ENCODE peak calls at places on chromosomes 13 and 19, in four cellular contexts. Z, A, I and R are unnamed samples.

GRCh38 chr13:20185657-20186056 is 7.1 kb downstream of the GJB2 start:
- DNase-seq in Z (no peak), A (no peak), I (no peak), R (no peak)

GRCh38 chr19:42268142-42268703 is 829 bp upstream of the CIC start:
- DNase-seq in Z (peak; percentile 98), A (peak; percentile 94), I (peak; percentile 98), R (peak; percentile 98)

GRCh38 chr19:41871573-41872383 is 5.3 kb upstream of the CD79A start:
- DNase-seq in Z (no peak), A (no peak), I (no peak), R (peak; percentile 80)

GRCh38 chr19:47619763-47620162 is 10.8 kb downstream of the BICRA start:
- DNase-seq in Z (peak; percentile 54), A (peak; percentile 35), I (peak; percentile 58), R (no peak)

GRCh38 chr13:23679214-23679613 is 109.0 kb downstream of the TNFRSF19 start:
- DNase-seq in Z (no peak), A (no peak), I (no peak), R (no peak)

GRCh38 chr13:76917096-76917495 is 30.9 kb upstream of the KCTD12 start:
- DNase-seq in Z (no peak), A (no peak), I (no peak), R (no peak)

GRCh38 chr13:110309661-110310524 is 2.8 kb downstream of the COL4A2 start:
- DNase-seq in Z (no peak), A (no peak), I (no peak), R (no peak)

GRCh38 chr13:87459419-87459818 is 211.8 kb upstream of the SLITRK5 start:
- DNase-seq in Z (no peak), A (no peak), I (no peak), R (no peak)

GRCh38 chr19:10712041-10712440 is 5.8 kb upstream of the DNM2 start:
- DNase-seq in Z (peak; percentile 62), A (no peak), I (no peak), R (no peak)

GRCh38 chr19:7756258-7756657 is 6.8 kb upstream of the CLEC4M start:
- DNase-seq in Z (no peak), A (no peak), I (no peak), R (no peak)

GRCh38 chr13:47334173-47334572 is 437.3 kb upstream of the HTR2A start:
- DNase-seq in Z (no peak), A (no peak), I (no peak), R (no peak)

GRCh38 chr13:51501592-51502205 is 48.9 kb upstream of the INTS6 start:
- DNase-seq in Z (no peak), A (no peak), I (no peak), R (no peak)

GRCh38 chr13:113638806-113639205 is 19.2 kb downstream of the ATP4B start:
- DNase-seq in Z (no peak), A (no peak), I (no peak), R (no peak)

GRCh38 chr13:108902557-108903155 is 273.2 kb downstream of the MYO16 start:
- DNase-seq in Z (no peak), A (no peak), I (no peak), R (no peak)

GRCh38 chr13:96093296-96094006 is 3.5 kb downstream of the HS6ST3 start:
- DNase-seq in Z (no peak), A (no peak), I (no peak), R (no peak)

GRCh38 chr13:59771272-59771671 is 392.5 kb downstream of the DIAPH3 start:
- DNase-seq in Z (no peak), A (no peak), I (peak; percentile 4), R (no peak)

GRCh38 chr19:43780706-43781525 is at the start of gene KCNN4:
- DNase-seq in Z (no peak), A (peak; percentile 65), I (no peak), R (no peak)

GRCh38 chr19:11046608-11047354 is 42.5 kb upstream of the LDLR start:
- DNase-seq in Z (no peak), A (no peak), I (no peak), R (peak; percentile 47)

GRCh38 chr13:48151766-48152165 is 56.9 kb upstream of the MED4 start:
- DNase-seq in Z (no peak), A (no peak), I (no peak), R (no peak)

GRCh38 chr19:32921624-32922023 is 50.1 kb downstream of the CEP89 start:
- DNase-seq in Z (no peak), A (no peak), I (no peak), R (no peak)

GRCh38 chr19:5826531-5827341 is 12.8 kb downstream of the FUT6 start:
- DNase-seq in Z (peak; percentile 69), A (peak; percentile 34), I (peak; percentile 87), R (no peak)

GRCh38 chr19:31819837-31820236 is 470.6 kb upstream of the TSHZ3 start:
- DNase-seq in Z (no peak), A (no peak), I (no peak), R (no peak)

GRCh38 chr13:34357435-34358232 is 539.7 kb downstream of the RFC3 start:
- DNase-seq in Z (no peak), A (no peak), I (no peak), R (no peak)

DNA sequence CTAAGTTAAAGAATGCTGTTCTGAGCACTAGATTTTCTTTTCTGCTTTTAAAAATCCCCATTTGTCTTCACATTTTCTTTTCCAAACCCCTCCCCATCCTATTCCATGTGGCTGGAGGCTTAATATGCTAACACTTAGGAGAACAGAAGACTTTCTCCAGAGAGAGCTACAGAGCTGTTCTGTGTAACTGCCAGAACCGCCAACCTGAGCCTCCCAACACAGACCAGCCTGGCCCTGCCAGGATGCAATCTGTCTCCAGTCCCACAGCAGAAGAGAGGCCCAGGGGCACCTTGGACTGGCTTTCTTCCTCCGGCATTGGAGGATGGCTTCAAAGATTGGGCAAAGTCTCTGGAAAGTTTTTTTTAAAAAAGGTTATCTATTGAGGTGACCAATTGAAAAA is 264.2 kb downstream of the NDFIP2 start:
- DNase-seq in Z (no peak), A (no peak), I (no peak), R (no peak)
- TF ChIP-seq NR2C2 in Z (no peak), A (no peak), I (no peak), R (no peak)

DNA sequence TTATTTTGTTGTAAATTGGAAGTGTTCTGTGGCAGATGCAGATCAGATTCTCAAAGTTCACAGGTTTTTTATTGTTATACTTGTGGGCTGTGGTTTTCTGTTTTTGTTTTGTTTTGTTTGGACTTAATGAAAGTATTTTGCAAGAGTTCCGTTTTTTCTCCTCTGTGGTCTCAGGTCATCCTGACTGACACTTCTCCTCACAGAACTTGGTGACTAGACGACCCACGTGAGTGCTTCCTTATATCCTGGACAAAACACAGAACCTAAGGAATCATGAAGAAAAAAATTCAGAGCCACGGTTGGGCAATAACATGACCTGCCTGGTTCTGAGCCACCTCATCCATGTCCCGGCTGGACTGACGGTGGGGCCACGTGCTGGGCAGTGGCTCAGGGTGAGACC is 2.5 kb upstream of the RFPL4AL1 start:
- DNase-seq in Z (no peak), A (no peak), I (no peak), R (peak; percentile 5)
- TF ChIP-seq NR2C2 in Z (no peak), A (no peak), I (no peak), R (no peak)

GRCh38 chr13:98890186-98890585 is 87.7 kb downstream of the DOCK9 start:
- DNase-seq in Z (no peak), A (no peak), I (no peak), R (no peak)
- TF ChIP-seq NR2C2 in Z (no peak), A (no peak), I (no peak), R (no peak)

GRCh38 chr13:41199061-41199460 is 4.7 kb upstream of the KBTBD7 start:
- DNase-seq in Z (no peak), A (no peak), I (no peak), R (no peak)

GRCh38 chr13:41200126-41200525 is 5.8 kb upstream of the KBTBD7 start:
- DNase-seq in Z (no peak), A (no peak), I (no peak), R (no peak)

GRCh38 chr13:41196011-41196410 is 1.6 kb upstream of the KBTBD7 start:
- DNase-seq in Z (no peak), A (no peak), I (no peak), R (no peak)

GRCh38 chr13:41196620-41197019 is 2.3 kb upstream of the KBTBD7 start:
- DNase-seq in Z (no peak), A (no peak), I (peak; percentile 16), R (no peak)

GRCh38 chr13:41199526-41199925 is 5.2 kb upstream of the KBTBD7 start:
- DNase-seq in Z (no peak), A (no peak), I (no peak), R (peak; percentile 33)
- TF ChIP-seq NR2C2 in Z (no peak), A (no peak), I (no peak), R (no peak)

DNA sequence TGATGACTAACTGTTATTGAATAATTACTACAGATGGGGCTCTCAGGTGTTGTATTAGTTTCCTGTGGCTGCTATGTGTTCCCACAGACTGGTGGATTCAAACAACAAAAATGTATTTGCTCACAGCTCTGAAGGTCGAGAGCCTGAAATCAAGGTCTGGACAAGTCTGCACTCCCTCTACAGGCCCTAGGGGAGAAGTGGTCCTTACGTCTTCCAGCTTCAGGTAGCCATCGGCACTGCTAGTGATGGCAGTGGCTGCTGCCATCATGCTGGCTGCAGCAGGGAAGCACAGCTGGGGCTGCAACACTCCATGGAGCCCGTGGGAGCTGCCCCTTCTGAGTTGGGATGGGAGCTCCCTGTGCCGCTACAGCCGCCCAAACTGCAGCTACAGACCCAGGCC is 1.9 kb downstream of the TEX26 start:
- DNase-seq in Z (peak; percentile 35), A (no peak), I (peak; percentile 30), R (no peak)
- TF ChIP-seq NR2C2 in Z (no peak), A (no peak), I (no peak), R (no peak)

DNA sequence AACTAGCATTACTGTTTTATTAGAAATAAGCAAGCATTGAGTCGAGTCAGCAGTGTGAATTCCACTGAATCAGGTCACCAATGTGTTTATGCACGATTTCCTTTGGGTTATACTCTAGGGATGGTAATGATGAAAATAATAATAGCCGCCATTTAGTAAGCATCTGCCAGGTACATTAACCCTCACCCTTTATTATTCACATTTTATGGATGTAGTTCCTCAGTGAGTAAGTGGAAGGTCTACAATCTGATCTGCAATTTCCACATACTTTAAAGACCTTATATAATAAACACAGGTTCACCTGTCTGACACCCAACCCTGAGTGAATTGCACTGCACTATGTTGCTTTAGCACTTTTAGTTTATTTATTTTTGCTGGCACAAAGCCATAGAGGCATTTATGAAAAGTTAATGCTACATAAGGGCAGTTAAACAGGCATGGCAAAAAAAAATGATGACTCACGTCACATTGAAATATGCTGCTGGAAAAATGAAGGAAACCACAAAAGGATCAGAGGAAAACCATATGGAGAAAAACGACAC is 122.4 kb downstream of the TRPC4 start:
- DNase-seq in Z (no peak), A (no peak), I (no peak), R (no peak)
- TF ChIP-seq NR2C2 in Z (no peak), A (no peak), I (no peak), R (no peak)

GRCh38 chr19:927044-927706 is 1.3 kb downstream of the ARID3A start:
- DNase-seq in Z (peak; percentile 67), A (peak; percentile 64), I (peak; percentile 85), R (no peak)
- TF ChIP-seq NR2C2 in Z (no peak), A (no peak), I (peak; percentile 65), R (no peak)

GRCh38 chr13:32191452-32191998 is 123.6 kb downstream of the ZAR1L start:
- DNase-seq in Z (no peak), A (no peak), I (no peak), R (no peak)
- TF ChIP-seq NR2C2 in Z (no peak), A (no peak), I (no peak), R (no peak)